ENCODE peak calls at places on chromosomes 4 and X, in nine cellular contexts. I is mammary epithelial cell, Y is neural progenitor cell, V is fibroblast of lung, D is PC-9, H is HCT116, M is K562, N is H1, R is MM.1S. K is an unnamed sample.

GRCh38 chr4:13963601-13964000 is 336.1 kb upstream of the BOD1L1 start:
- DNase-seq in D (no peak), N (no peak), V (peak; percentile 71), R (no peak), M (no peak), H (no peak), I (no peak), Y (no peak), K (no peak)

GRCh38 chrX:39883664-39884063 is 214.1 kb downstream of the BCOR start:
- DNase-seq in R (no peak), H (no peak), I (no peak), N (no peak), D (no peak), V (no peak), M (no peak), Y (no peak), K (no peak)

GRCh38 chr4:48854982-48855381 is 24.1 kb downstream of the OCIAD1 start:
- DNase-seq in R (no peak), M (no peak), D (no peak), N (no peak), H (no peak), I (no peak), V (no peak), Y (no peak), K (no peak)

GRCh38 chr4:144968606-144969005 is 129.4 kb downstream of the ANAPC10 start:
- DNase-seq in H (no peak), V (no peak), D (no peak), R (no peak), I (peak; percentile 13), N (no peak), Y (no peak), M (no peak), K (no peak)

GRCh38 chr4:187668683-187669082 is 326.9 kb upstream of the ZFP42 start:
- DNase-seq in I (peak; percentile 60), V (peak; percentile 50), M (no peak), Y (no peak), D (no peak), R (no peak), N (no peak), H (no peak), K (peak; percentile 42)

GRCh38 chr4:44221407-44221806 is 227.2 kb downstream of the KCTD8 start:
- DNase-seq in R (no peak), M (no peak), N (no peak), V (peak; percentile 15), Y (no peak), I (no peak), D (no peak), H (no peak), K (no peak)

GRCh38 chr4:185238261-185238681 is 28.9 kb downstream of the SNX25 start:
- DNase-seq in H (no peak), Y (no peak), I (no peak), M (no peak), V (peak; percentile 84), N (no peak), R (no peak), D (no peak), K (no peak)

GRCh38 chr4:52574036-52574435 is 85.1 kb downstream of the USP46 start:
- DNase-seq in D (no peak), V (peak; percentile 44), H (no peak), N (no peak), M (no peak), I (no peak), Y (no peak), R (no peak), K (no peak)

GRCh38 chrX:43557792-43558191 is 98.3 kb upstream of the MAOA start:
- DNase-seq in N (no peak), Y (peak; percentile 74), D (no peak), H (peak; percentile 54), I (peak; percentile 31), R (peak; percentile 57), V (peak; percentile 36), M (peak; percentile 47), K (peak; percentile 75)

GRCh38 chr4:7630559-7631287 is 196.0 kb upstream of the PSAPL1 start:
- DNase-seq in H (peak; percentile 33), N (no peak), V (peak; percentile 93), R (no peak), M (no peak), Y (no peak), D (no peak), I (peak; percentile 83), K (peak; percentile 94)

GRCh38 chr4:8422327-8422726 is 18.2 kb downstream of the ACOX3 start:
- DNase-seq in Y (no peak), N (no peak), D (peak; percentile 89), M (no peak), I (no peak), V (no peak), H (no peak), R (no peak), K (peak; percentile 45)

GRCh38 chrX:130772313-130773140 is 130.5 kb downstream of the ENOX2 start:
- DNase-seq in H (no peak), M (peak; percentile 16), D (peak; percentile 90), R (no peak), N (no peak), I (peak; percentile 36), Y (no peak), V (peak; percentile 75), K (peak; percentile 82)

GRCh38 chr4:173498023-173498422 is 32.0 kb downstream of the HAND2 start:
- DNase-seq in N (no peak), R (peak; percentile 32), V (no peak), Y (no peak), M (no peak), I (no peak), H (no peak), D (no peak), K (no peak)

GRCh38 chrX:71619193-71619592 is 882 bp upstream of the CXCR3 start:
- DNase-seq in H (no peak), V (peak; percentile 42), M (no peak), I (no peak), D (no peak), Y (no peak), N (no peak), R (no peak), K (no peak)

GRCh38 chr4:17497890-17498523 is 13.9 kb downstream of the QDPR start:
- DNase-seq in V (no peak), Y (no peak), H (no peak), D (no peak), R (no peak), N (no peak), M (no peak), I (no peak), K (no peak)

GRCh38 chrX:97310373-97310772 is 426.7 kb downstream of the RPA4 start:
- DNase-seq in M (no peak), V (peak; percentile 40), Y (peak; percentile 76), I (peak; percentile 18), D (peak; percentile 71), N (no peak), H (no peak), R (no peak), K (peak; percentile 70)

GRCh38 chr4:109359040-109359646 is 56.7 kb upstream of the COL25A1 start:
- DNase-seq in R (peak; percentile 64), N (no peak), V (peak; percentile 31), D (no peak), Y (no peak), I (no peak), M (no peak), H (no peak), K (no peak)

GRCh38 chrX:40146471-40147398 is 49.0 kb upstream of the BCOR start:
- DNase-seq in M (no peak), H (no peak), D (peak; percentile 46), Y (peak; percentile 93), R (no peak), N (peak; percentile 59), V (peak; percentile 67), I (no peak), K (peak; percentile 24)

GRCh38 chr4:101418055-101418454 is 70.7 kb upstream of the PPP3CA start:
- DNase-seq in D (no peak), H (no peak), R (peak; percentile 63), I (no peak), Y (no peak), N (no peak), M (no peak), V (peak; percentile 66), K (no peak)

DNA sequence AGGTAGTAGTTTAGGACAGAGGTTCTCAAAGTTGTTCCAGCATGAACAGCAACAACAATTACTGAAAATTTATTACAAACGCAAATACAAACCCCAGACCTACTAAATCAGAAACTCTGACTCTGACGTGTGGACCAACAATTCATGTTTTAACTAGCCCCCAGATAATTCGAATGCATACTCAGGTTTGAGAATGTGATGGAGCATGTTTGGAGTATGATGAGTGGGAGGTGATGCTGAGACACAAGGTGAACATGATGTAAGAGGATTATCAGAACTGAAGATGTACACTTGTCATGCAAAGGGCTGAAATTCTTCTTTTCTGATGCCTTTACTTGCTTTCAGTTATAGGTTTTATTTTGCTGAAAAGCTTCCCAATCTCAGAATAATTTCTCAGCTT is 323.0 kb downstream of the INPP4B start:
- DNase-seq in Y (no peak), R (no peak), N (no peak), M (no peak), I (peak; percentile 79), V (no peak), H (no peak), D (no peak), K (no peak)
- TF ChIP-seq EZH2 in Y (no peak), R (no peak), N (no peak), M (no peak), I (no peak), V (no peak), H (no peak), D (no peak), K (no peak)

GRCh38 chrX:108699368-108699767 is 37.0 kb downstream of the IRS4 start:
- DNase-seq in M (peak; percentile 5), Y (peak; percentile 54), D (no peak), H (peak; percentile 16), N (no peak), I (peak; percentile 19), R (peak; percentile 58), V (peak; percentile 12), K (peak; percentile 66)
- TF ChIP-seq CTCF in M (peak; percentile 41), Y (peak; percentile 66), D (peak; percentile 65), H (no peak), N (peak; percentile 34), I (peak; percentile 44), R (peak; percentile 49), V (peak; percentile 32), K (peak; percentile 68)

DNA sequence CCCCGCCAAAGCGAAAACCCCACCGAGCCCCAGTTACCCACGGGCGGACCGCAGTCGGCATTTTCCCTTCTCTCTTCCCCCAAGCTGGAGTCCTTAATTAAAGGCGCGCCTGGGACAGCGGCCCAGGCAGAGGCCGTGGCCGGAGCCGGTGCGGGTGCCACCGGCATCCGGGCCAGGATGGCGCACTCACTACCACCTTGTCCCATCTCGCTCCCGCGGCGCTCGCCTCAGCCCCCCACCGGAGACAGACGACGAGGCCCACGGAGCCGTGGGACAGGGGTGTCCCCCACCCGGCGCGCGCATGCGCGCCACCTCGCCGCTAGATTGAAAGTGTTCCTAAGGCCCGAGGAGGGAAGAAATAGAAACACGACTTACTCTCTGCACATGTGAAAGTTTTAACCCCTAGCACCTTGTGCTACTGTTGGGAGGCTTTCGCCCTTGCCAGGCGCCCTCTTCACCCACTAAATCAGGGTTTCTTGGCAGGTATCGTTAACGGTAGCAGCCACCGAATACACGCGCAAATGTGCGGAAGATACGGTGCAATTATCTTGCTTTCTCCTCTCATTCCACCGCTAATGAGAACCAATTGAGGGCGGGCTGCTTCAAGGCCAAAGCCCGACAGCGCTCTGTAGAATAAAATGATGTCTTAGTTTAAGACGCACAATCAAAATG is 64.3 kb upstream of the CCDC160 start:
- DNase-seq in I (no peak), V (no peak), H (no peak), R (peak; percentile 20), Y (peak; percentile 28), D (no peak), N (no peak), M (no peak), K (no peak)
- TF ChIP-seq EZH2 in I (peak; percentile 47), V (peak; percentile 17), H (no peak), R (no peak), Y (no peak), D (no peak), N (no peak), M (no peak), K (no peak)

GRCh38 chr4:686371-687040 is 2.4 kb downstream of the SLC49A3 start:
- DNase-seq in N (no peak), I (no peak), V (no peak), D (no peak), R (no peak), M (no peak), H (no peak), Y (no peak), K (no peak)
- TF ChIP-seq CTCF in N (peak; percentile 8), I (no peak), V (no peak), D (no peak), R (no peak), M (no peak), H (no peak), Y (no peak), K (no peak)

K was measured in PC-3.